ENCODE peak calls at places on chromosome 5, in nine cellular contexts. J, N, W, E, M, P, T, B and K are unnamed samples.

GRCh38 chr5:145072880-145073279 is 762.3 kb downstream of the PRELID2 start:
- DNase-seq in J (no peak), N (no peak), W (no peak), E (peak), M (no peak), P (no peak), T (no peak), B (no peak), K (no peak)

GRCh38 chr5:9419794-9420193 is 126.1 kb downstream of the SEMA5A start:
- DNase-seq in J (no peak), N (no peak), W (no peak), E (no peak), M (no peak), P (no peak), T (no peak), B (no peak), K (no peak)

GRCh38 chr5:135900276-135900675 is 4.6 kb upstream of the IL9 start:
- DNase-seq in J (no peak), N (no peak), W (no peak), E (no peak), M (no peak), P (no peak), T (no peak), B (no peak), K (no peak)

GRCh38 chr5:3218916-3219650 is 376.5 kb upstream of the IRX1 start:
- DNase-seq in J (no peak), N (no peak), W (no peak), E (no peak), M (no peak), P (no peak), T (no peak), B (no peak), K (no peak)

GRCh38 chr5:127754259-127754658 is 51.1 kb downstream of the CCDC192 start:
- DNase-seq in J (no peak), N (no peak), W (no peak), E (peak), M (peak), P (no peak), T (no peak), B (no peak), K (peak)

GRCh38 chr5:89037090-89037489 is 154.1 kb upstream of the MEF2C start:
- DNase-seq in J (no peak), N (no peak), W (peak), E (peak), M (no peak), P (no peak), T (no peak), B (no peak), K (no peak)

GRCh38 chr5:76280494-76280893 is 122.6 kb upstream of the IQGAP2 start:
- DNase-seq in J (no peak), N (no peak), W (no peak), E (no peak), M (no peak), P (no peak), T (no peak), B (no peak), K (no peak)

GRCh38 chr5:39760385-39761198 is 335.8 kb upstream of the DAB2 start:
- DNase-seq in J (peak), N (peak), W (peak), E (peak), M (no peak), P (no peak), T (no peak), B (peak), K (no peak)

GRCh38 chr5:137312060-137312459 is 187.1 kb downstream of the SPOCK1 start:
- DNase-seq in J (no peak), N (no peak), W (no peak), E (no peak), M (no peak), P (no peak), T (no peak), B (no peak), K (no peak)

GRCh38 chr5:132059043-132059695 is 1.3 kb upstream of the IL3 start:
- DNase-seq in J (no peak), N (no peak), W (no peak), E (no peak), M (no peak), P (peak), T (no peak), B (peak), K (no peak)

GRCh38 chr5:95043234-95043633 is 241.7 kb downstream of the MCTP1 start:
- DNase-seq in J (no peak), N (no peak), W (no peak), E (no peak), M (no peak), P (no peak), T (no peak), B (no peak), K (no peak)

GRCh38 chr5:177302354-177303110 is 987 bp downstream of the RAB24 start:
- DNase-seq in J (no peak), N (no peak), W (no peak), E (no peak), M (no peak), P (peak), T (no peak), B (no peak), K (no peak)

GRCh38 chr5:11955386-11955785 is 51.1 kb upstream of the CTNND2 start:
- DNase-seq in J (no peak), N (no peak), W (no peak), E (peak), M (no peak), P (no peak), T (no peak), B (no peak), K (no peak)

GRCh38 chr5:16418471-16418922 is 47.1 kb downstream of the ZNF622 start:
- DNase-seq in J (peak), N (peak), W (no peak), E (no peak), M (no peak), P (no peak), T (no peak), B (no peak), K (peak)

GRCh38 chr5:2866622-2867372 is 115.3 kb upstream of the IRX2 start:
- DNase-seq in J (no peak), N (no peak), W (no peak), E (no peak), M (no peak), P (no peak), T (no peak), B (no peak), K (no peak)

GRCh38 chr5:180640765-180641565 is 8.4 kb downstream of the FLT4 start:
- DNase-seq in J (no peak), N (no peak), W (no peak), E (no peak), M (no peak), P (no peak), T (no peak), B (no peak), K (no peak)

GRCh38 chr5:31733365-31733764 is 94.4 kb downstream of the PDZD2 start:
- DNase-seq in J (no peak), N (peak), W (no peak), E (no peak), M (no peak), P (no peak), T (no peak), B (no peak), K (no peak)